ENCODE peak calls at places on chromosomes 2 and 18, in nine cellular contexts. T is heart left ventricle; F is breast epithelium; L is lower lobe of right lung; M is tibial artery; N is SK-N-SH; U is HCT116; X is cardiac muscle cell; A is CD8-positive, alpha-beta T cell. R is an unnamed sample. For H3K9me3 and H3K4me1, the result is how much of the 10 kb centered on the place peaks cover.

GRCh38 chr18:13178197-13178596 is 40.4 kb upstream of the LDLRAD4 start:
- DNase-seq in T (no peak), F (no peak), L (no peak), M (no peak), N (no peak), U (no peak), X (no peak), A (no peak), R (no peak)

GRCh38 chr2:68316091-68316490 is 3.7 kb downstream of the CNRIP1 start:
- DNase-seq in T (no peak), F (no peak), L (no peak), M (no peak), N (no peak), U (no peak), X (no peak), A (no peak), R (no peak)

GRCh38 chr2:118091140-118091478 is 2.8 kb downstream of the INSIG2 start:
- DNase-seq in T (no peak), F (no peak), L (no peak), M (no peak), N (no peak), U (no peak), X (no peak), A (no peak), R (no peak)

GRCh38 chr18:8912348-8913057 is 190.0 kb upstream of the NDUFV2 start:
- DNase-seq in T (no peak), F (no peak), L (peak), M (no peak), N (no peak), U (no peak), X (no peak), A (no peak), R (no peak)

GRCh38 chr18:48814490-48815181 is 136.1 kb downstream of the SMAD7 start:
- DNase-seq in T (peak), F (peak), L (peak), M (peak), N (no peak), U (no peak), X (no peak), A (no peak), R (no peak)

GRCh38 chr2:100367163-100367562 is 44.9 kb upstream of the LONRF2 start:
- DNase-seq in T (no peak), F (no peak), L (no peak), M (no peak), N (no peak), U (no peak), X (no peak), A (no peak), R (no peak)

GRCh38 chr18:56962322-56962721 is 184.6 kb upstream of the BOD1L2 start:
- DNase-seq in T (no peak), F (no peak), L (no peak), M (no peak), N (no peak), U (no peak), X (no peak), A (no peak), R (no peak)

GRCh38 chr2:99975386-99975785 is 167.0 kb downstream of the AFF3 start:
- DNase-seq in T (no peak), F (no peak), L (no peak), M (no peak), N (no peak), U (no peak), X (no peak), A (no peak), R (no peak)

GRCh38 chr2:186862869-186863709 is 14.1 kb upstream of the ZSWIM2 start:
- DNase-seq in T (no peak), F (no peak), L (no peak), M (no peak), N (peak), U (peak), X (peak), A (no peak), R (no peak)

GRCh38 chr18:8863427-8863826 is 158.1 kb downstream of the MTCL1 start:
- DNase-seq in T (no peak), F (no peak), L (no peak), M (no peak), N (no peak), U (no peak), X (no peak), A (no peak), R (no peak)

GRCh38 chr18:63832470-63832869 is 55.0 kb upstream of the SERPINB2 start:
- DNase-seq in T (no peak), F (no peak), L (no peak), M (no peak), N (no peak), U (no peak), X (no peak), A (no peak), R (no peak)

GRCh38 chr18:63843008-63843407 is 44.5 kb upstream of the SERPINB2 start:
- DNase-seq in T (no peak), F (no peak), L (no peak), M (no peak), N (no peak), U (no peak), X (no peak), A (no peak), R (no peak)

GRCh38 chr18:63834471-63835113 is 52.9 kb upstream of the SERPINB2 start:
- DNase-seq in T (no peak), F (no peak), L (no peak), M (no peak), N (no peak), U (no peak), X (no peak), A (no peak), R (no peak)

GRCh38 chr18:63837556-63837955 is 49.9 kb upstream of the SERPINB2 start:
- DNase-seq in T (no peak), F (no peak), L (no peak), M (no peak), N (no peak), U (no peak), X (no peak), A (no peak), R (no peak)
- H3K9me3 ChIP-seq in T (under half), F (under half), L (under half), M (under half), N (under half), U (under half), X (under half), A (under half), R (under half)

GRCh38 chr2:120118471-120118870 is 104.7 kb downstream of the TMEM185B start:
- DNase-seq in T (no peak), F (no peak), L (no peak), M (no peak), N (no peak), U (no peak), X (no peak), A (no peak), R (no peak)

GRCh38 chr2:120118018-120118417 is 105.1 kb downstream of the EPB41L5 start:
- DNase-seq in T (no peak), F (no peak), L (no peak), M (no peak), N (peak), U (no peak), X (no peak), A (no peak), R (no peak)

GRCh38 chr2:120123090-120123489 is 100.1 kb downstream of the TMEM185B start:
- DNase-seq in T (no peak), F (no peak), L (no peak), M (no peak), N (no peak), U (no peak), X (no peak), A (no peak), R (no peak)
- H3K4me1 ChIP-seq in T (under half), F (under half), L (under half), M (under half), N (under half), U (under half), X (under half), A (under half), R (under half)

GRCh38 chr2:150295544-150295943 is 191.9 kb downstream of the RND3 start:
- DNase-seq in T (no peak), F (no peak), L (no peak), M (no peak), N (no peak), U (no peak), X (no peak), A (no peak), R (no peak)
- H3K9me3 ChIP-seq in T (under half), F (under half), L (under half), M (under half), N (under half), U (under half), X (under half), A (under half), R (under half)

DNA sequence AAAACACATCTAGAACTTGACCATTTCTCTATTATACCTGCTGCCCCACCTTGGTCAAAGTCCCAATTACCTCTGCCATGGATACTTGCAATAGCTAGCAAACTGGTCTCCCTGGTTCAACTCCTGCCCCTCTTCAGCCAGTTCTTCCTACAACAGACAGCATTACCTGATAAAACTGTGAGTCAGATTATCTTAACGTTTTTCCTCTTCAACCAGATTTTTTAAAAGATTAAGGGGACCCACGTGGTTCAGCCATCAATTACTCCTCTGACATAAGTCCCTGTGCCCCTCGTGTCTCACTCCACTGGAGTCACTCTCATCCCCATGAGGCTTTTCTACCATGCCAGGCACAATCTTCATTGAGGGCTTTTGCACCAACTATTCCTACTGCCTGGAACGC is 5.3 kb upstream of the ARHGAP15 start:
- DNase-seq in T (no peak), F (no peak), L (no peak), M (no peak), N (no peak), U (no peak), X (no peak), A (no peak), R (no peak)
- H3K4me1 ChIP-seq in T (under half), F (under half), L (under half), M (under half), N (under half), U (under half), X (under half), A (half or more), R (under half)

R was measured in thoracic aorta.